ENCODE peak calls at places on chromosome X, in ten cellular contexts. One of them, this sample, is unnamed.

GRCh38 chrX:148310402-148311200 is 189.8 kb upstream of the AFF2 start:
- DNase-seq in activated T-cell treated with anti-CD3 and anti-CD28 coated beads for 1 hour: peak; percentile 26
- DNase-seq in adipocyte: no peak
- DNase-seq in GM13976: no peak
- DNase-seq in mesendoderm: no peak
- DNase-seq in frontal cortex: no peak
- DNase-seq in Daoy: no peak
- DNase-seq in stimulated activated CD4-positive, alpha-beta T cell treated with anti-CD3 and anti-CD28 coated beads, TNF-alpha, amount 100 ng/mL, for 4 hours: no peak
- DNase-seq in PC-9: no peak
- DNase-seq in foreskin fibroblast: no peak
- DNase-seq in this sample: no peak

GRCh38 chrX:103999234-103999633 is 14.3 kb downstream of the H2BW1 start:
- DNase-seq in Daoy: no peak
- DNase-seq in GM13976: no peak
- DNase-seq in activated T-cell treated with anti-CD3 and anti-CD28 coated beads for 1 hour: no peak
- DNase-seq in frontal cortex: no peak
- DNase-seq in adipocyte: no peak
- DNase-seq in stimulated activated CD4-positive, alpha-beta T cell treated with anti-CD3 and anti-CD28 coated beads, TNF-alpha, amount 100 ng/mL, for 4 hours: no peak
- DNase-seq in foreskin fibroblast: no peak
- DNase-seq in PC-9: no peak
- DNase-seq in mesendoderm: no peak
- DNase-seq in this sample: no peak

GRCh38 chrX:18574591-18574990 is 97.3 kb downstream of the RS1 start:
- DNase-seq in mesendoderm: no peak
- DNase-seq in foreskin fibroblast: peak; percentile 68
- DNase-seq in GM13976: no peak
- DNase-seq in frontal cortex: no peak
- DNase-seq in adipocyte: peak; percentile 66
- DNase-seq in Daoy: peak; percentile 15
- DNase-seq in stimulated activated CD4-positive, alpha-beta T cell treated with anti-CD3 and anti-CD28 coated beads, TNF-alpha, amount 100 ng/mL, for 4 hours: no peak
- DNase-seq in PC-9: peak; percentile 2
- DNase-seq in activated T-cell treated with anti-CD3 and anti-CD28 coated beads for 1 hour: no peak
- DNase-seq in this sample: peak; percentile 21

GRCh38 chrX:634306-634958 is 3.8 kb downstream of the SHOX start:
- DNase-seq in stimulated activated CD4-positive, alpha-beta T cell treated with anti-CD3 and anti-CD28 coated beads, TNF-alpha, amount 100 ng/mL, for 4 hours: no peak
- DNase-seq in adipocyte: no peak
- DNase-seq in foreskin fibroblast: no peak
- DNase-seq in GM13976: no peak
- DNase-seq in frontal cortex: no peak
- DNase-seq in mesendoderm: no peak
- DNase-seq in Daoy: no peak
- DNase-seq in PC-9: no peak
- DNase-seq in activated T-cell treated with anti-CD3 and anti-CD28 coated beads for 1 hour: no peak
- DNase-seq in this sample: no peak

GRCh38 chrX:23742174-23742692 is 843 bp downstream of the ACOT9 start:
- DNase-seq in adipocyte: peak; percentile 86
- DNase-seq in activated T-cell treated with anti-CD3 and anti-CD28 coated beads for 1 hour: no peak
- DNase-seq in Daoy: peak; percentile 77
- DNase-seq in PC-9: peak; percentile 55
- DNase-seq in frontal cortex: peak; percentile 26
- DNase-seq in mesendoderm: peak; percentile 83
- DNase-seq in stimulated activated CD4-positive, alpha-beta T cell treated with anti-CD3 and anti-CD28 coated beads, TNF-alpha, amount 100 ng/mL, for 4 hours: no peak
- DNase-seq in GM13976: peak; percentile 20
- DNase-seq in foreskin fibroblast: peak; percentile 60
- DNase-seq in this sample: peak; percentile 55

GRCh38 chrX:51894697-51895336 is 1.4 kb downstream of the MAGED1 start:
- DNase-seq in stimulated activated CD4-positive, alpha-beta T cell treated with anti-CD3 and anti-CD28 coated beads, TNF-alpha, amount 100 ng/mL, for 4 hours: no peak
- DNase-seq in frontal cortex: no peak
- DNase-seq in activated T-cell treated with anti-CD3 and anti-CD28 coated beads for 1 hour: no peak
- DNase-seq in adipocyte: peak; percentile 33
- DNase-seq in GM13976: peak; percentile 39
- DNase-seq in mesendoderm: peak; percentile 46
- DNase-seq in Daoy: peak; percentile 6
- DNase-seq in foreskin fibroblast: no peak
- DNase-seq in PC-9: no peak
- DNase-seq in this sample: no peak

GRCh38 chrX:70452143-70452733 is 7.6 kb downstream of the DLG3 start:
- DNase-seq in mesendoderm: peak; percentile 64
- DNase-seq in Daoy: peak; percentile 60
- DNase-seq in adipocyte: peak; percentile 72
- DNase-seq in activated T-cell treated with anti-CD3 and anti-CD28 coated beads for 1 hour: peak; percentile 41
- DNase-seq in GM13976: peak; percentile 72
- DNase-seq in PC-9: peak; percentile 83
- DNase-seq in stimulated activated CD4-positive, alpha-beta T cell treated with anti-CD3 and anti-CD28 coated beads, TNF-alpha, amount 100 ng/mL, for 4 hours: no peak
- DNase-seq in frontal cortex: no peak
- DNase-seq in foreskin fibroblast: no peak
- DNase-seq in this sample: no peak

GRCh38 chrX:129981752-129982299 is 609 bp upstream of the BCORL1 start:
- DNase-seq in activated T-cell treated with anti-CD3 and anti-CD28 coated beads for 1 hour: no peak
- DNase-seq in foreskin fibroblast: no peak
- DNase-seq in adipocyte: no peak
- DNase-seq in frontal cortex: no peak
- DNase-seq in GM13976: no peak
- DNase-seq in PC-9: no peak
- DNase-seq in stimulated activated CD4-positive, alpha-beta T cell treated with anti-CD3 and anti-CD28 coated beads, TNF-alpha, amount 100 ng/mL, for 4 hours: no peak
- DNase-seq in Daoy: peak; percentile 4
- DNase-seq in mesendoderm: no peak
- DNase-seq in this sample: no peak

GRCh38 chrX:16958356-16958755 is 11.9 kb downstream of the REPS2 start:
- DNase-seq in mesendoderm: peak; percentile 59
- DNase-seq in Daoy: no peak
- DNase-seq in adipocyte: no peak
- DNase-seq in stimulated activated CD4-positive, alpha-beta T cell treated with anti-CD3 and anti-CD28 coated beads, TNF-alpha, amount 100 ng/mL, for 4 hours: no peak
- DNase-seq in foreskin fibroblast: no peak
- DNase-seq in frontal cortex: no peak
- DNase-seq in activated T-cell treated with anti-CD3 and anti-CD28 coated beads for 1 hour: no peak
- DNase-seq in PC-9: no peak
- DNase-seq in GM13976: no peak
- DNase-seq in this sample: no peak

GRCh38 chrX:7159132-7159861 is 11.3 kb upstream of the PUDP start:
- DNase-seq in frontal cortex: no peak
- DNase-seq in mesendoderm: no peak
- DNase-seq in PC-9: peak; percentile 29
- DNase-seq in activated T-cell treated with anti-CD3 and anti-CD28 coated beads for 1 hour: no peak
- DNase-seq in stimulated activated CD4-positive, alpha-beta T cell treated with anti-CD3 and anti-CD28 coated beads, TNF-alpha, amount 100 ng/mL, for 4 hours: no peak
- DNase-seq in Daoy: peak; percentile 55
- DNase-seq in adipocyte: peak; percentile 41
- DNase-seq in GM13976: no peak
- DNase-seq in foreskin fibroblast: peak; percentile 35
- DNase-seq in this sample: peak; percentile 52

GRCh38 chrX:21741869-21742701 is 15.8 kb downstream of the SMPX start:
- DNase-seq in activated T-cell treated with anti-CD3 and anti-CD28 coated beads for 1 hour: no peak
- DNase-seq in mesendoderm: no peak
- DNase-seq in stimulated activated CD4-positive, alpha-beta T cell treated with anti-CD3 and anti-CD28 coated beads, TNF-alpha, amount 100 ng/mL, for 4 hours: no peak
- DNase-seq in frontal cortex: no peak
- DNase-seq in GM13976: no peak
- DNase-seq in PC-9: no peak
- DNase-seq in Daoy: no peak
- DNase-seq in foreskin fibroblast: no peak
- DNase-seq in adipocyte: no peak
- DNase-seq in this sample: no peak

GRCh38 chrX:56232221-56233082 is at the start of gene KLF8:
- DNase-seq in foreskin fibroblast: no peak
- DNase-seq in Daoy: peak; percentile 63
- DNase-seq in stimulated activated CD4-positive, alpha-beta T cell treated with anti-CD3 and anti-CD28 coated beads, TNF-alpha, amount 100 ng/mL, for 4 hours: peak; percentile 3
- DNase-seq in GM13976: peak; percentile 64
- DNase-seq in PC-9: peak; percentile 84
- DNase-seq in adipocyte: no peak
- DNase-seq in frontal cortex: no peak
- DNase-seq in mesendoderm: peak; percentile 90
- DNase-seq in activated T-cell treated with anti-CD3 and anti-CD28 coated beads for 1 hour: peak; percentile 7
- DNase-seq in this sample: no peak

GRCh38 chrX:31527455-31528126 is 455.8 kb upstream of the FTHL17 start:
- DNase-seq in stimulated activated CD4-positive, alpha-beta T cell treated with anti-CD3 and anti-CD28 coated beads, TNF-alpha, amount 100 ng/mL, for 4 hours: no peak
- DNase-seq in foreskin fibroblast: no peak
- DNase-seq in adipocyte: no peak
- DNase-seq in PC-9: no peak
- DNase-seq in activated T-cell treated with anti-CD3 and anti-CD28 coated beads for 1 hour: no peak
- DNase-seq in Daoy: no peak
- DNase-seq in frontal cortex: no peak
- DNase-seq in GM13976: no peak
- DNase-seq in mesendoderm: no peak
- DNase-seq in this sample: no peak

GRCh38 chrX:153411988-153412574 is 809 bp downstream of the ZFP92 start:
- DNase-seq in mesendoderm: no peak
- DNase-seq in activated T-cell treated with anti-CD3 and anti-CD28 coated beads for 1 hour: no peak
- DNase-seq in PC-9: no peak
- DNase-seq in foreskin fibroblast: no peak
- DNase-seq in frontal cortex: peak; percentile 30
- DNase-seq in GM13976: no peak
- DNase-seq in Daoy: peak; percentile 13
- DNase-seq in stimulated activated CD4-positive, alpha-beta T cell treated with anti-CD3 and anti-CD28 coated beads, TNF-alpha, amount 100 ng/mL, for 4 hours: no peak
- DNase-seq in adipocyte: no peak
- DNase-seq in this sample: no peak